ENCODE peak calls at places on chromosomes 3 and 15, in ten cellular contexts. Q is ovary; C is CD8-positive, alpha-beta T cell; E is OCI-LY7; M is GM23248; P is neural progenitor cell; D is uterus; X is aorta; Y is stomach; K is esophagus squamous epithelium. W is an unnamed sample.

GRCh38 chr3:18987862-18988447 is 160.4 kb upstream of the KCNH8 start:
- DNase-seq in Q (no peak), C (no peak), E (no peak), M (no peak), P (no peak), D (no peak), X (no peak), Y (peak; percentile 27), K (no peak), W (no peak)

GRCh38 chr15:87817553-87817952 is 439.0 kb downstream of the NTRK3 start:
- DNase-seq in Q (no peak), C (no peak), E (no peak), M (peak; percentile 39), P (no peak), D (no peak), X (no peak), Y (no peak), K (no peak), W (no peak)

GRCh38 chr3:2212211-2212610 is 113.5 kb downstream of the CNTN4 start:
- DNase-seq in Q (no peak), C (no peak), E (no peak), M (no peak), P (no peak), D (no peak), X (no peak), Y (no peak), K (no peak), W (no peak)

GRCh38 chr3:143535994-143536784 is 312.1 kb downstream of the SLC9A9 start:
- DNase-seq in Q (no peak), C (no peak), E (no peak), M (peak; percentile 23), P (no peak), D (no peak), X (no peak), Y (no peak), K (no peak), W (no peak)

GRCh38 chr3:25471081-25471768 is 43.2 kb downstream of the RARB start:
- DNase-seq in Q (peak; percentile 29), C (no peak), E (no peak), M (no peak), P (no peak), D (no peak), X (no peak), Y (no peak), K (no peak), W (peak; percentile 54)

GRCh38 chr15:92611995-92612745 is 43.4 kb downstream of the FAM174B start:
- DNase-seq in Q (no peak), C (no peak), E (peak; percentile 2), M (no peak), P (no peak), D (no peak), X (no peak), Y (no peak), K (no peak), W (no peak)

GRCh38 chr3:153043729-153044314 is 118.2 kb upstream of the RAP2B start:
- DNase-seq in Q (no peak), C (no peak), E (no peak), M (peak; percentile 81), P (no peak), D (no peak), X (no peak), Y (no peak), K (no peak), W (no peak)

GRCh38 chr3:81485444-81485865 is 276.0 kb downstream of the GBE1 start:
- DNase-seq in Q (no peak), C (no peak), E (peak; percentile 3), M (peak; percentile 89), P (no peak), D (no peak), X (no peak), Y (no peak), K (no peak), W (no peak)

GRCh38 chr3:14688525-14688924 is 13.6 kb downstream of the C3orf20 start:
- DNase-seq in Q (no peak), C (no peak), E (peak; percentile 77), M (no peak), P (no peak), D (no peak), X (no peak), Y (no peak), K (no peak), W (no peak)

GRCh38 chr3:95254771-95255170 is 1191.9 kb downstream of the NSUN3 start:
- DNase-seq in Q (no peak), C (no peak), E (no peak), M (no peak), P (no peak), D (no peak), X (no peak), Y (no peak), K (no peak), W (no peak)

GRCh38 chr15:44159492-44159891 is 35.6 kb downstream of the FRMD5 start:
- DNase-seq in Q (no peak), C (no peak), E (no peak), M (no peak), P (peak; percentile 67), D (no peak), X (no peak), Y (no peak), K (no peak), W (no peak)

GRCh38 chr3:191882289-191882688 is 421.3 kb downstream of the PYDC2 start:
- DNase-seq in Q (no peak), C (no peak), E (no peak), M (no peak), P (no peak), D (no peak), X (no peak), Y (no peak), K (no peak), W (no peak)

GRCh38 chr3:79167651-79168416 is 600.0 kb downstream of the ROBO1 start:
- DNase-seq in Q (no peak), C (no peak), E (no peak), M (peak; percentile 97), P (no peak), D (no peak), X (no peak), Y (no peak), K (no peak), W (no peak)

GRCh38 chr3:107464037-107464436 is 58.7 kb upstream of the BBX start:
- DNase-seq in Q (no peak), C (no peak), E (no peak), M (no peak), P (no peak), D (no peak), X (no peak), Y (no peak), K (no peak), W (no peak)

GRCh38 chr15:38085104-38085503 is 150.7 kb downstream of the TMCO5A start:
- DNase-seq in Q (no peak), C (no peak), E (peak; percentile 87), M (no peak), P (no peak), D (no peak), X (no peak), Y (no peak), K (no peak), W (no peak)

GRCh38 chr3:17605032-17605431 is 137.4 kb downstream of the TBC1D5 start:
- DNase-seq in Q (no peak), C (no peak), E (no peak), M (peak; percentile 84), P (no peak), D (no peak), X (no peak), Y (no peak), K (no peak), W (no peak)

GRCh38 chr3:178525180-178525704 is 11.0 kb upstream of the KCNMB2 start:
- DNase-seq in Q (no peak), C (no peak), E (no peak), M (no peak), P (no peak), D (no peak), X (no peak), Y (no peak), K (no peak), W (no peak)

GRCh38 chr3:120470870-120471269 is 20.1 kb upstream of the FSTL1 start:
- DNase-seq in Q (no peak), C (no peak), E (no peak), M (peak; percentile 62), P (no peak), D (peak; percentile 54), X (no peak), Y (no peak), K (no peak), W (no peak)

GRCh38 chr3:37631686-37632085 is 230.0 kb upstream of the CTDSPL start:
- DNase-seq in Q (no peak), C (no peak), E (no peak), M (no peak), P (no peak), D (no peak), X (no peak), Y (no peak), K (no peak), W (no peak)
- H3K27ac ChIP-seq in Q (no peak overlapping the region), C (no peak overlapping the region), E (no peak overlapping the region), M (no peak overlapping the region), P (no peak overlapping the region), D (no peak overlapping the region), X (no peak overlapping the region), Y (no peak overlapping the region), K (peak overlapping the region; percentile 15), W (no peak overlapping the region)

GRCh38 chr3:133574260-133574881 is 885 bp downstream of the CDV3 start:
- DNase-seq in Q (peak; percentile 76), C (peak; percentile 77), E (peak; percentile 83), M (peak; percentile 89), P (peak; percentile 84), D (peak; percentile 70), X (peak; percentile 93), Y (peak; percentile 76), K (no peak), W (peak; percentile 88)
- H3K4me1 ChIP-seq in Q (peaks cover 12% of the 10 kb centered on the region), C (peaks cover 50% of the 10 kb centered on the region), E (peaks cover 72% of the 10 kb centered on the region), M (peaks cover 67% of the 10 kb centered on the region), P (peaks cover 31% of the 10 kb centered on the region), D (peaks cover 6% of the 10 kb centered on the region), X (peaks cover 5% of the 10 kb centered on the region), Y (peaks cover 58% of the 10 kb centered on the region), K (peaks cover 62% of the 10 kb centered on the region), W (peaks cover 6% of the 10 kb centered on the region)

GRCh38 chr3:172208586-172209332 is 169.4 kb downstream of the FNDC3B start:
- DNase-seq in Q (no peak), C (no peak), E (no peak), M (peak; percentile 34), P (peak; percentile 39), D (no peak), X (peak; percentile 83), Y (no peak), K (no peak), W (peak; percentile 60)
- H3K27ac ChIP-seq in Q (no peak overlapping the region), C (no peak overlapping the region), E (no peak overlapping the region), M (peak overlapping the region; percentile 10), P (no peak overlapping the region), D (no peak overlapping the region), X (peak overlapping the region; percentile 78), Y (peak overlapping the region; percentile 63), K (no peak overlapping the region), W (peak overlapping the region; percentile 6)

GRCh38 chr15:29736012-29736744 is 86.1 kb downstream of the TJP1 start:
- DNase-seq in Q (no peak), C (no peak), E (no peak), M (no peak), P (no peak), D (no peak), X (no peak), Y (no peak), K (no peak), W (no peak)
- H3K4me1 ChIP-seq in Q (no peaks in the 10 kb centered on the region), C (no peaks in the 10 kb centered on the region), E (peaks cover 4% of the 10 kb centered on the region), M (peaks cover 11% of the 10 kb centered on the region), P (no peaks in the 10 kb centered on the region), D (peaks cover 5% of the 10 kb centered on the region), X (no peaks in the 10 kb centered on the region), Y (peaks cover 21% of the 10 kb centered on the region), K (peaks cover 6% of the 10 kb centered on the region), W (no peaks in the 10 kb centered on the region)